ENCODE peak calls at places on chromosomes 3 and 15, in five cellular contexts. W is prostate gland, F is sigmoid colon, Z is stomach, K is GM23338. D is an unnamed sample.
A peak's percentile ranks its signal among the peaks of the same experiment; 100 is the strongest.

GRCh38 chr3:158539414-158540014 is 31.5 kb upstream of the MLF1 start:
- DNase-seq in W (peak; percentile 5), K (peak; percentile 82), Z (peak; percentile 34), F (no peak), D (peak; percentile 18)

GRCh38 chr3:41202834-41203345 is 3.6 kb downstream of the CTNNB1 start:
- DNase-seq in K (peak; percentile 50), Z (no peak), W (no peak), F (no peak), D (no peak)

GRCh38 chr3:191244242-191244867 is 45.3 kb downstream of the OSTN start:
- DNase-seq in W (no peak), Z (no peak), K (no peak), F (no peak), D (no peak)

GRCh38 chr15:66703540-66703941 is 1.5 kb downstream of the SMAD6 start:
- DNase-seq in K (peak; percentile 35), W (peak; percentile 23), Z (peak; percentile 52), F (no peak), D (no peak)

GRCh38 chr15:43383070-43383469 is 12.2 kb downstream of the TUBGCP4 start:
- DNase-seq in W (no peak), F (no peak), Z (no peak), K (no peak), D (no peak)

GRCh38 chr3:126858887-126859286 is 124.0 kb upstream of the PLXNA1 start:
- DNase-seq in K (no peak), W (no peak), F (peak; percentile 36), Z (no peak), D (peak; percentile 73)

GRCh38 chr15:100770781-100771584 is 108.6 kb upstream of the ALDH1A3 start:
- DNase-seq in K (no peak), F (no peak), W (peak; percentile 31), Z (no peak), D (no peak)

GRCh38 chr3:113275876-113276580 is 64.7 kb downstream of the BOC start:
- DNase-seq in Z (no peak), W (peak; percentile 28), F (peak; percentile 78), K (peak; percentile 29), D (no peak)

GRCh38 chr3:38459499-38460048 is 5.9 kb downstream of the ACVR2B start:
- DNase-seq in K (no peak), Z (no peak), W (no peak), F (no peak), D (no peak)

GRCh38 chr3:119731545-119732343 is 28.9 kb downstream of the CFAP91 start:
- DNase-seq in W (no peak), F (no peak), K (no peak), Z (no peak), D (no peak)

GRCh38 chr3:162517110-162517509 is 1020.5 kb downstream of the OTOL1 start:
- DNase-seq in F (no peak), Z (no peak), K (no peak), W (no peak), D (no peak)

GRCh38 chr3:5186089-5186853 is 1.2 kb upstream of the EDEM1 start:
- DNase-seq in K (no peak), F (no peak), W (no peak), Z (no peak), D (no peak)

GRCh38 chr3:50609071-50609742 is 2.4 kb downstream of the CISH start:
- DNase-seq in F (no peak), K (no peak), W (no peak), Z (no peak), D (no peak)

GRCh38 chr3:196619213-196619612 is 20.3 kb upstream of the NRROS start:
- DNase-seq in K (no peak), Z (no peak), W (no peak), F (no peak), D (no peak)
- TF ChIP-seq POLR2AphosphoS5 in K (no peak), Z (no peak), W (no peak), F (no peak), D (no peak)

GRCh38 chr3:29430558-29430971 is 149.7 kb downstream of the RBMS3 start:
- DNase-seq in W (no peak), Z (no peak), F (no peak), K (peak; percentile 44), D (no peak)
- H3K27ac ChIP-seq in W (no peak overlapping the region), Z (no peak overlapping the region), F (peak overlapping the region; percentile 70), K (peak overlapping the region; percentile 40), D (no peak overlapping the region)

DNA sequence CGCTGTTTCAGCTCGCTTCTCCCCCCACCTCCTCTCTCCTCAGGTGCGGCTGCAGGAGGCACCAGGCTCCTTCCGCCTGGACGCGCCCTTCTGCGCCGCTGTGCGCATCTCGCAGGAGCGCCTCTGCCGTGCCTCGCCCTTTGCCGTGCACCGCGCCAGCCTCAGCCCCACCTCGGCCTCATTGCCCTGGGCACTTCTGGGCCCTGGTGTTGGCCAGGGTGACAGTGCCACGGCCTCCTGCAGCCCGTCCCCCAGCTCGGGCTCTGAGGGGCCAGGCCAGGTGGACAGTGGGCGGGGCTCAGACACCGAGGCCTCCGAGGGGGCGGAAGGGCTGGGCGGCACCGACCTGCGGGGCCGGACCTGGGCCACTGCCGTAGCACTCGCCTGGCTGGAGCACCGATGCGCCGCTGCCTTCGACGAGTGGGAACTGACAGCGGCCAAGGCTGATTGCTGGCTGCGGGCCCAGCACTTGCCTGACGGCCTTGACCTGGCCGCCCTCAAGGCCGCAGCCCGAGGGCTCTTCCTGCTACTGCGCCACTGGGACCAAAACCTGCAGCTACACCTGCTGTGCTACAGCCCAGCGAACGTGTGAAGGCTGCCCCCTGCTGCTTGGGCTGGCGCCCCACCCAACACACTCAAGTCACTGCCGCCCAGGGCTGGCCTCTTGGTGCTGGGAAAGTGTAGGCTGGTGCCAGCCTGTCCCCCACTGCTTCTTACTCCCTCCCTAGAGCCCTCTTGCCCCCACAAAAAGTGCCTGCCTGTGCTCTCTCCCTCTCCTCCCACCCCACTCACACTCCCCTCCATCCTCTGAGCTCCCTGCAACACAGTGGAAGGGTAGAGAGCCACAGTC is 7.1 kb downstream of the ALG3 start:
- DNase-seq in W (no peak), F (no peak), Z (peak; percentile 76), K (peak; percentile 79), D (no peak)
- TF ChIP-seq POLR2AphosphoS5 in W (no peak), F (no peak), Z (no peak), K (peak; percentile 49), D (peak; percentile 45)

GRCh38 chr15:56984681-56985515 is 66.5 kb downstream of the TCF12 start:
- DNase-seq in Z (no peak), K (no peak), F (no peak), W (no peak), D (no peak)
- H3K27ac ChIP-seq in Z (no peak overlapping the region), K (no peak overlapping the region), F (no peak overlapping the region), W (no peak overlapping the region), D (peak overlapping the region; percentile 19)

GRCh38 chr3:15797600-15798303 is at the start of gene ANKRD28:
- DNase-seq in W (no peak), K (peak; percentile 55), F (no peak), Z (no peak), D (peak; percentile 83)
- TF ChIP-seq POLR2AphosphoS5 in W (peak; percentile 50), K (no peak), F (peak; percentile 89), Z (no peak), D (peak; percentile 50)

GRCh38 chr15:58148633-58149032 is 10.5 kb downstream of the AQP9 start:
- DNase-seq in F (no peak), Z (no peak), K (no peak), W (no peak), D (no peak)
- H3K27ac ChIP-seq in F (no peak overlapping the region), Z (no peak overlapping the region), K (no peak overlapping the region), W (no peak overlapping the region), D (no peak overlapping the region)

DNA sequence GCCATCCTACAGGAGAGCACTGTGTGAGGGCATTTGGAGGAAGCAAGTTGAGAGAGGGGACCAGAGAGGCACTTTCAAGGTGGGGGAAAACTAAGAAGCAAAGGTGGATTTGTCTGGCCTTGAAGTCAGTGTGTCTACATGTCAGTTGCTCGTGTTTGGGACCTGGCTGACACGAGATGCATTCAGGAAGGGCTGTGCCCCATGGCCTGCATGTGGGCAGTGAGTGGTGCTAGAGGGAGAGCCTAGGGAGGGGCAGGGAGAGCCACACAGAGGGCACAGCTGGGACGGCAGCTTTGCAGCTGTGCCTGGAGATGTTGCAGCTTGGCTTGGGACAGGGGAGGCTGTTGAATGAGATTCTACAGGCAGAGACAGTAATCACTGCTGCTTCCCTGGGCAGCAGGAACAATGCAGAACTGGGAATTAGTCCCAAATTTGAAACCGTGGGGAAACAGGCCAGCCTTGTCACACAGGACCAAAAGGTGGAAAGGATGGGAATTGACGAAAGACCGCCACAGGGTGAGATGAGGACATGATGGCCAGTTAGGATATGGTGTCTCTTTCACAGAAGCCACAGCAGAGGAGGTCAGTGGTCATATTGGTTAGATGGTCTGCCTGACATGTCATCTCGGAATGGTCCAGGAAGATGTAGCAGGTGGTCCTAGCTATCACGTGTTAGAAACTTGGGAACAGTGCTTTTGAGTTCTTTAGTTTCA is 10.0 kb downstream of the SEC61A1 start:
- DNase-seq in Z (no peak), W (no peak), F (no peak), K (no peak), D (no peak)
- TF ChIP-seq POLR2AphosphoS5 in Z (no peak), W (no peak), F (no peak), K (no peak), D (no peak)

GRCh38 chr15:40043927-40044716 is 5.1 kb upstream of the SRP14 start:
- DNase-seq in W (peak; percentile 40), Z (no peak), K (no peak), F (peak; percentile 44), D (no peak)
- H3K27ac ChIP-seq in W (peak overlapping the region; percentile 62), Z (no peak overlapping the region), K (no peak overlapping the region), F (peak overlapping the region; percentile 65), D (peak overlapping the region; percentile 52)

GRCh38 chr3:184314700-184315505 is 497 bp downstream of the EIF4G1 start:
- DNase-seq in W (peak; percentile 69), F (peak; percentile 94), K (peak; percentile 66), Z (peak; percentile 83), D (no peak)
- TF ChIP-seq POLR2AphosphoS5 in W (peak; percentile 42), F (peak; percentile 84), K (no peak), Z (peak; percentile 77), D (no peak)

GRCh38 chr3:128439226-128439625 is 27.5 kb downstream of the DNAJB8 start:
- DNase-seq in Z (no peak), F (no peak), W (no peak), K (no peak), D (no peak)
- H3K27ac ChIP-seq in Z (no peak overlapping the region), F (no peak overlapping the region), W (no peak overlapping the region), K (no peak overlapping the region), D (no peak overlapping the region)